ENCODE peak calls at places on chromosomes 2 and 18, in six cellular contexts. One of them, this sample, is unnamed.

GRCh38 chr18:24875286-24875685 is 414.8 kb downstream of the HRH4 start:
- DNase-seq in GM12891: no peak
- DNase-seq in HepG2: no peak
- DNase-seq in H1: no peak
- DNase-seq in GM12878: no peak
- DNase-seq in K562: no peak
- DNase-seq in this sample: no peak

GRCh38 chr2:27977623-27978312 is 87.2 kb downstream of the BABAM2 start:
- DNase-seq in GM12891: no peak
- DNase-seq in HepG2: peak
- DNase-seq in H1: no peak
- DNase-seq in GM12878: no peak
- DNase-seq in K562: no peak
- DNase-seq in this sample: no peak

GRCh38 chr2:207746131-207746530 is 23.6 kb downstream of the FZD5 start:
- DNase-seq in GM12891: no peak
- DNase-seq in HepG2: peak
- DNase-seq in H1: no peak
- DNase-seq in GM12878: no peak
- DNase-seq in K562: peak
- DNase-seq in this sample: peak

GRCh38 chr2:113136828-113137775 is 9.7 kb downstream of the IL1RN start:
- DNase-seq in GM12891: no peak
- DNase-seq in HepG2: peak
- DNase-seq in H1: peak
- DNase-seq in GM12878: no peak
- DNase-seq in K562: peak
- DNase-seq in this sample: no peak

GRCh38 chr2:8987413-8987812 is 16.1 kb downstream of the MBOAT2 start:
- DNase-seq in GM12891: no peak
- DNase-seq in HepG2: no peak
- DNase-seq in H1: no peak
- DNase-seq in GM12878: no peak
- DNase-seq in K562: no peak
- DNase-seq in this sample: no peak

GRCh38 chr2:202114798-202115197 is 41.7 kb downstream of the KIAA2012 start:
- DNase-seq in GM12891: no peak
- DNase-seq in HepG2: no peak
- DNase-seq in H1: no peak
- DNase-seq in GM12878: no peak
- DNase-seq in K562: no peak
- DNase-seq in this sample: no peak

GRCh38 chr2:182642328-182642727 is 73.7 kb upstream of the DNAJC10 start:
- DNase-seq in GM12891: peak
- DNase-seq in HepG2: peak
- DNase-seq in H1: peak
- DNase-seq in GM12878: peak
- DNase-seq in K562: peak
- DNase-seq in this sample: peak

GRCh38 chr2:65153515-65153914 is 23.6 kb upstream of the RAB1A start:
- DNase-seq in GM12891: no peak
- DNase-seq in HepG2: peak
- DNase-seq in H1: no peak
- DNase-seq in GM12878: no peak
- DNase-seq in K562: no peak
- DNase-seq in this sample: no peak

GRCh38 chr2:177393381-177393780 is 808 bp downstream of the AGPS start:
- DNase-seq in GM12891: no peak
- DNase-seq in HepG2: no peak
- DNase-seq in H1: no peak
- DNase-seq in GM12878: no peak
- DNase-seq in K562: peak
- DNase-seq in this sample: no peak

GRCh38 chr2:81481242-81481993 is 1176.9 kb upstream of the LRRTM1 start:
- DNase-seq in GM12891: no peak
- DNase-seq in HepG2: no peak
- DNase-seq in H1: no peak
- DNase-seq in GM12878: no peak
- DNase-seq in K562: peak
- DNase-seq in this sample: no peak

GRCh38 chr2:196165016-196165415 is 6.4 kb downstream of the STK17B start:
- DNase-seq in GM12891: no peak
- DNase-seq in HepG2: no peak
- DNase-seq in H1: no peak
- DNase-seq in GM12878: no peak
- DNase-seq in K562: no peak
- DNase-seq in this sample: no peak

GRCh38 chr18:51430538-51430937 is 233.1 kb upstream of the MEX3C start:
- DNase-seq in GM12891: no peak
- DNase-seq in HepG2: no peak
- DNase-seq in H1: no peak
- DNase-seq in GM12878: no peak
- DNase-seq in K562: no peak
- DNase-seq in this sample: no peak

GRCh38 chr18:6382968-6383367 is 31.7 kb downstream of the L3MBTL4 start:
- DNase-seq in GM12891: no peak
- DNase-seq in HepG2: no peak
- DNase-seq in H1: no peak
- DNase-seq in GM12878: no peak
- DNase-seq in K562: no peak
- DNase-seq in this sample: no peak

GRCh38 chr18:74241426-74241825 is 50.3 kb downstream of the CYB5A start:
- DNase-seq in GM12891: no peak
- DNase-seq in HepG2: no peak
- DNase-seq in H1: no peak
- DNase-seq in GM12878: no peak
- DNase-seq in K562: no peak
- DNase-seq in this sample: no peak

GRCh38 chr2:223846524-223846923 is 9.1 kb upstream of the AP1S3 start:
- DNase-seq in GM12891: no peak
- DNase-seq in HepG2: no peak
- DNase-seq in H1: no peak
- DNase-seq in GM12878: no peak
- DNase-seq in K562: no peak
- DNase-seq in this sample: no peak

GRCh38 chr18:80179857-80180558 is 67.3 kb downstream of the PARD6G start:
- DNase-seq in GM12891: no peak
- DNase-seq in HepG2: no peak
- DNase-seq in H1: no peak
- DNase-seq in GM12878: no peak
- DNase-seq in K562: no peak
- DNase-seq in this sample: no peak

GRCh38 chr2:75570948-75571729 is 10.4 kb upstream of the EVA1A start:
- DNase-seq in GM12891: no peak
- DNase-seq in HepG2: peak
- DNase-seq in H1: no peak
- DNase-seq in GM12878: no peak
- DNase-seq in K562: no peak
- DNase-seq in this sample: no peak
- TF ChIP-seq TAF1 in GM12891: no peak
- TF ChIP-seq TAF1 in HepG2: peak
- TF ChIP-seq TAF1 in H1: no peak
- TF ChIP-seq TAF1 in GM12878: no peak
- TF ChIP-seq TAF1 in K562: no peak
- TF ChIP-seq TAF1 in this sample: no peak

GRCh38 chr2:206084870-206085741 is 868 bp downstream of the INO80D start:
- DNase-seq in GM12891: peak
- DNase-seq in HepG2: no peak
- DNase-seq in H1: peak
- DNase-seq in GM12878: no peak
- DNase-seq in K562: peak
- DNase-seq in this sample: peak

GRCh38 chr2:206086683-206087350 is 843 bp upstream of the INO80D start:
- DNase-seq in GM12891: no peak
- DNase-seq in HepG2: peak
- DNase-seq in H1: no peak
- DNase-seq in GM12878: no peak
- DNase-seq in K562: peak
- DNase-seq in this sample: no peak

GRCh38 chr2:206083602-206084467 is 2.1 kb downstream of the INO80D start:
- DNase-seq in GM12891: no peak
- DNase-seq in HepG2: no peak
- DNase-seq in H1: peak
- DNase-seq in GM12878: peak
- DNase-seq in K562: no peak
- DNase-seq in this sample: peak

GRCh38 chr2:206084468-206084869 is 1.5 kb downstream of the INO80D start:
- DNase-seq in GM12891: no peak
- DNase-seq in HepG2: peak
- DNase-seq in H1: no peak
- DNase-seq in GM12878: no peak
- DNase-seq in K562: peak
- DNase-seq in this sample: no peak

DNA sequence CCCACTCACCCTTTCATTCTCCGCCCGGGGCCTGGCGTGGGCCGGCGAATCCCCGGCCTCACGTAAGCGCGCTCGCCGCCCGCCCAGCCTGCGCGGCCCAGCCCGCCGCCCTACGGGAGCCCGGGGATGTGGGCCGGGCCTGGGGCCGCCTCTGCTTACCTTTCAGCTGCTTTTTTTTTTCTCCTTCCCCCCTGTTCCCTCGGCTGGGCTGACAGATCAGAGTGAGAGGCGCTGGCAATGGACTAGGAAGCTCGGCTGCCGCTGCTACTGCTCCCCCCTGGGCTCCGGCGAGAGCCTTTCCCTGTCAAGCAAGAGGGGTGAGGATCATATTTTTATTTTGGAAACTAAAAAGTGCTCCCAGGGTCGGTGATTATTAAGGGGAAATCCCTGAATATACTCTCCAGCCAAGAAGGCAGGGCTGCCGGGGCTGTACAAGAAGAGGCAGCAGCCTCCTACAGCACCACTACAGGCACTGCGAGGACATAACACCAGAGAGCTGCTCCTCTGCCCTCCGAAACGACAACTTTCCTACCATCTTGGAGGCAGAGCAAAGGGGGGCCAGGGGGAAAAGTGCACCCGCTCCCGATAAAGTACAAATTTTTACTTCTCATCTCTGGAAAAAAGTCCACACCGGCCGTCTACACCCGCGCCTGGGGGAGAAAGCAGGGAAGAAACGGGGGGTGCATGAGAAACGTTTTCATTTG is at the start of gene INO80D:
- DNase-seq in GM12891: peak
- DNase-seq in HepG2: peak
- DNase-seq in H1: peak
- DNase-seq in GM12878: peak
- DNase-seq in K562: peak
- DNase-seq in this sample: peak
- TF ChIP-seq POLR2A in GM12891: peak
- TF ChIP-seq POLR2A in HepG2: peak
- TF ChIP-seq POLR2A in H1: peak
- TF ChIP-seq POLR2A in GM12878: peak
- TF ChIP-seq POLR2A in K562: peak
- TF ChIP-seq POLR2A in this sample: peak

GRCh38 chr2:241802806-241803318 is 6.1 kb upstream of the NEU4 start:
- DNase-seq in GM12891: peak
- DNase-seq in HepG2: no peak
- DNase-seq in H1: no peak
- DNase-seq in GM12878: no peak
- DNase-seq in K562: no peak
- DNase-seq in this sample: no peak

GRCh38 chr2:241801611-241802420 is 7.2 kb upstream of the NEU4 start:
- DNase-seq in GM12891: no peak
- DNase-seq in HepG2: no peak
- DNase-seq in H1: peak
- DNase-seq in GM12878: no peak
- DNase-seq in K562: peak
- DNase-seq in this sample: no peak

GRCh38 chr2:241804326-241805276 is 4.4 kb upstream of the NEU4 start:
- DNase-seq in GM12891: peak
- DNase-seq in HepG2: peak
- DNase-seq in H1: peak
- DNase-seq in GM12878: no peak
- DNase-seq in K562: peak
- DNase-seq in this sample: peak

GRCh38 chr2:241802421-241802749 is 6.6 kb upstream of the NEU4 start:
- DNase-seq in GM12891: no peak
- DNase-seq in HepG2: no peak
- DNase-seq in H1: no peak
- DNase-seq in GM12878: no peak
- DNase-seq in K562: no peak
- DNase-seq in this sample: no peak

DNA sequence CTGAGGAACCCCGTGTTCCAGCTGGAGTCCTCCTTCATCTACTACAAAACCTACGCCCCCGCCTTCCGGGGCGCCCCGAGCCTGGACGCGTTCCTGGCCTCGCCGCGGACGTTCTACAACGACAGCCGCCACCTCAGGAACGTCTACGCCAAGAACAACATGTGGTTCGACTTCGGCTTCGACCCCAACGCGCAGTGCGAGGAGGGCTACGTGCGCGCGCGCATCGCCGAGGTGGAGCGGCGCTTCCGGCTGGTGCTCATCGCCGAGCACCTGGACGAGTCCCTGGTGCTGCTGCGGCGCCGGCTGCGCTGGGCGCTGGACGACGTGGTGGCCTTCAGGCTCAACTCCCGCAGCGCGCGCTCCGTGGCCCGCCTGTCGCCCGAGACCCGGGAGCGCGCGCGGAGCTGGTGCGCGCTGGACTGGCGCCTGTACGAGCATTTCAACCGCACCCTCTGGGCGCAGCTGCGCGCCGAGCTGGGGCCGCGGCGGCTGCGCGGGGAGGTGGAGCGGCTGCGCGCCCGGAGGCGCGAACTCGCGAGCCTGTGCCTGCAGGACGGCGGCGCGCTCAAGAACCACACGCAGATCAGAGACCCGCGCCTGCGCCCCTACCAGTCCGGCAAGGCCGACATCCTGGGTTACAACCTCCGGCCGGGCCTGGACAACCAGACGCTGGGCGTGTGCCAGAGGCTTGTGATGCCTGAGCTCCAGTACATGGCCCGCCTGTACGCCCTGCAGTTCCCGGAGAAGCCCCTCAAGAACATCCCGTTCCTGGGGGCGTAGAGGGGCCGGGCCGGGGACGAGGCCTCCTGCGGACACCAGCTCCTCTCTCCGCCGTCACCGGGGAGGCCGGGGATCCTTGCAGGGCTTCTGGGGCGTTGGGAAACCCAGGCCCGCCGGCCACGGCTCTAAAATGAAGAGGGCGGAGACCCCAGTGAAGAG is 5.3 kb upstream of the NEU4 start:
- DNase-seq in GM12891: peak
- DNase-seq in HepG2: no peak
- DNase-seq in H1: peak
- DNase-seq in GM12878: no peak
- DNase-seq in K562: no peak
- DNase-seq in this sample: peak
- TF ChIP-seq TAF1 in GM12891: peak
- TF ChIP-seq TAF1 in HepG2: no peak
- TF ChIP-seq TAF1 in H1: no peak
- TF ChIP-seq TAF1 in GM12878: no peak
- TF ChIP-seq TAF1 in K562: no peak
- TF ChIP-seq TAF1 in this sample: no peak

DNA sequence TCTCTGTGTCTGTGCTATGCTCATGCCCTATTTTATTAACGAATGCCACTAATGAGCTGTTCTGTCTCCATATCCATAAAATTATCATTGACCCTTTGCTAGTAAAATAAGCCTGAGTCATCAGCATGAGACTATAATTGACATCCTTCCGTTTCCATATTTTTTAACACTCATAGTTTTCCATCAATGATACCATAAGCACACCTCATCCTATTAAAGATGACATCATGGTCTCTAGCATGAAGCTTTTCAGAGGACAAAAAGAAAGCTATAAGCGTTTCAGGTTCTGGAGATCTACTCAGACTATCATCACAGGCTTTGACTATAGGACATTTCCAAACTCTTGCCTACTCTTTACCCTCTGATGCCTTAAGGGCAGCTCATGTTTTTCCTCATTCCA is 1.2 kb upstream of the DSC2 start:
- DNase-seq in GM12891: no peak
- DNase-seq in HepG2: no peak
- DNase-seq in H1: no peak
- DNase-seq in GM12878: no peak
- DNase-seq in K562: no peak
- DNase-seq in this sample: no peak
- TF ChIP-seq POLR2A in GM12891: no peak
- TF ChIP-seq POLR2A in HepG2: no peak
- TF ChIP-seq POLR2A in H1: no peak
- TF ChIP-seq POLR2A in GM12878: no peak
- TF ChIP-seq POLR2A in K562: no peak
- TF ChIP-seq POLR2A in this sample: no peak